ENCODE peak calls at places on chromosomes 3 and 15, in four cellular contexts. L is progenitor cell of endocrine pancreas, U is heart left ventricle, B is fibroblast of villous mesenchyme. N is an unnamed sample.

GRCh38 chr3:186257866-186258265 is 104.2 kb downstream of the DGKG start:
- DNase-seq in L (no peak), B (no peak), U (no peak), N (no peak)

GRCh38 chr3:131218196-131218595 is 163.4 kb upstream of the NUDT16 start:
- DNase-seq in B (no peak), U (no peak), L (no peak), N (no peak)

GRCh38 chr15:99103279-99103678 is 1.6 kb upstream of the SYNM start:
- DNase-seq in B (no peak), L (no peak), U (no peak), N (no peak)

GRCh38 chr3:184568918-184569829 is 7.6 kb downstream of the EPHB3 start:
- DNase-seq in L (no peak), U (peak), B (peak), N (peak)

GRCh38 chr15:90367578-90367977 is 15.5 kb downstream of the ZNF774 start:
- DNase-seq in B (peak), L (no peak), U (no peak), N (no peak)

GRCh38 chr3:84224262-84224661 is 734.5 kb upstream of the CADM2 start:
- DNase-seq in L (no peak), U (no peak), B (no peak), N (no peak)

GRCh38 chr15:76565366-76565765 is 228.8 kb downstream of the ISL2 start:
- DNase-seq in B (peak), L (no peak), U (no peak), N (no peak)

GRCh38 chr15:88989578-88989977 is 76.4 kb upstream of the MFGE8 start:
- DNase-seq in L (no peak), U (no peak), B (peak), N (no peak)

GRCh38 chr3:14634763-14635400 is 16.7 kb upstream of the CCDC174 start:
- DNase-seq in L (no peak), U (no peak), B (no peak), N (no peak)

GRCh38 chr3:194304186-194304917 is 46.8 kb downstream of the CPN2 start:
- DNase-seq in U (peak), B (no peak), L (no peak), N (no peak)

GRCh38 chr3:126117786-126118185 is 33.9 kb upstream of the SLC41A3 start:
- DNase-seq in L (peak), U (no peak), B (no peak), N (no peak)

GRCh38 chr15:39586387-39587171 is 5.7 kb downstream of the THBS1 start:
- DNase-seq in L (no peak), B (peak), U (no peak), N (no peak)

GRCh38 chr3:107987036-107987557 is 103.7 kb downstream of the CD47 start:
- DNase-seq in B (peak), L (no peak), U (peak), N (no peak)

GRCh38 chr3:62186967-62187366 is 186.4 kb downstream of the FEZF2 start:
- DNase-seq in U (no peak), B (peak), L (no peak), N (no peak)

GRCh38 chr15:83843511-83843910 is 189.6 kb downstream of the ADAMTSL3 start:
- DNase-seq in B (no peak), L (no peak), U (peak), N (no peak)

GRCh38 chr3:61804782-61805181 is 243.4 kb downstream of the PTPRG start:
- DNase-seq in U (no peak), B (no peak), L (no peak), N (no peak)

DNA sequence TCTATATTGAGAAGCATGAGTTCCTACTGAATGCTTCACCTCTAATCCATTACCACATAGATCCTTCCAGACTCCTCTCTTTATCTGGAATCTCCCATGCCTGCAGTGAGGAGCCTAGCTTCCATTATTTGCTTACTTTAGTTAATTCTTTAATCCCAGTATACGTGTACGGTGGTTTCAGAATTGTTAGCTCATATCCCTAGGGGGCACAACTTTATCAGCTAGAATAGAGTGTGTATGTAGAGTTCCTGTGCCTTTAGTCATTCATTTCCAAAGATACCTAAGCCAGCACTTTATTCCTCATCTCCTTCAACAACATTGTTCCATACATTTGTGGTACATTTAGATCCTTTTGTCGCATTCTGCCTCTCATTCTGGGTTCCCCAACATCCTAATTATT is 226.0 kb downstream of the TJP1 start:
- DNase-seq in B (peak), U (no peak), L (no peak), N (no peak)
- TF ChIP-seq CTCF in B (peak), U (no peak), L (no peak), N (no peak)

GRCh38 chr15:57635300-57635944 is 43.7 kb downstream of the MYZAP start:
- DNase-seq in B (no peak), L (no peak), U (peak), N (no peak)
- TF ChIP-seq CTCF in B (no peak), L (no peak), U (peak), N (no peak)

GRCh38 chr3:12841085-12841969 is at the start of gene RPL32:
- DNase-seq in L (peak), U (peak), B (peak), N (peak)

GRCh38 chr3:12842469-12842868 is 1.1 kb upstream of the RPL32 start:
- DNase-seq in L (no peak), B (no peak), U (no peak), N (no peak)

GRCh38 chr3:12838179-12838965 is 3.0 kb downstream of the RPL32 start:
- DNase-seq in B (no peak), U (no peak), L (no peak), N (no peak)

GRCh38 chr3:12840591-12841084 is 727 bp downstream of the RPL32 start:
- DNase-seq in U (no peak), L (no peak), B (peak), N (no peak)

DNA sequence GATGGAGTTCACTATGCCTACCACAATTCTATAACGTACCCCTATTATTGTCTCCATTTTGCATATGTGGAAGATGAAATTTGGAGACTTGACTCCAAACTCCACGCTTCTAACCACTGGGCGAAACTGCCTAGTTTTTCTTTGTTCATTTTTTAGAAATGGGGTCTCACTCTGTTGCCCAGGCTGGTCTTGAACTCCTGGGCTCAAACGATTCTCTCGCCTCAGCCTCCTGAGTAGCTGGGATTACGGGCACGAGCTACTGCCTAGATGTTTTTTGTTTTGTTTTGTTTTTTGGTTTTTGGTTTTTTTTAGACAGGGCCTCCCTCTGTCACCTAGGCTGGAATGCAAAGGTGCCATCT is 584 bp upstream of the RPL32 start:
- DNase-seq in U (no peak), B (no peak), L (no peak), N (no peak)
- TF ChIP-seq CTCF in U (no peak), B (no peak), L (peak), N (peak)

GRCh38 chr3:33636125-33636855 is 81.8 kb downstream of the CLASP2 start:
- DNase-seq in U (no peak), B (peak), L (no peak), N (no peak)
- TF ChIP-seq CTCF in U (peak), B (peak), L (peak), N (peak)

GRCh38 chr3:128847631-128848370 is 31.6 kb upstream of the ACAD9 start:
- DNase-seq in B (no peak), L (no peak), U (no peak), N (no peak)

GRCh38 chr3:128844502-128844901 is 34.9 kb upstream of the ACAD9 start:
- DNase-seq in L (no peak), B (no peak), U (no peak), N (no peak)

GRCh38 chr3:128845695-128846491 is 33.5 kb upstream of the ACAD9 start:
- DNase-seq in B (peak), L (peak), U (peak), N (peak)

GRCh38 chr3:128846501-128846900 is 32.9 kb upstream of the ACAD9 start:
- DNase-seq in U (no peak), B (no peak), L (no peak), N (no peak)

DNA sequence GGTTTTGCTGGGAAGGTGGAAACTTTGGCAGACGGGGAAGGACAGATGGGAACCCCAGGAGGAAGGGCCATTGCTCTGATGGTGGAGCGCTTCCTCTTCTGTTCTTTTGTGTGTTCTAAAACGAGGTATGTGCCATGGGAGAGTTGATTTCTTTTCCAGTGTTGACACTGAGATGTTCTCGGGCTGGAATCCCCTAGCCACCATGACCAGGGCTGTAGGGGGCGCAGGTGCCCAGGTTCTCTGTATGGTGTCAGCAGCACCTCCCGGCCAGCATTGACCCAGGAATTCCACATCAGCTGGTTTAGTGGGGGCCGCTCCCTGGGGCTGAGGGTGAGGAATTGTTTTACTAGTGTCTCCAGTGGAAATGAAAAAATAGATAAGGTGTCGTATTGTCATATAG is 34.3 kb upstream of the ACAD9 start:
- DNase-seq in L (no peak), B (no peak), U (no peak), N (peak)
- TF ChIP-seq CTCF in L (peak), B (peak), U (no peak), N (no peak)

GRCh38 chr3:152961323-152961722 is 126.4 kb downstream of the P2RY1 start:
- DNase-seq in U (no peak), L (no peak), B (peak), N (no peak)
- TF ChIP-seq CTCF in U (peak), L (peak), B (peak), N (peak)

GRCh38 chr15:86135030-86135429 is 55.4 kb downstream of the AGBL1 start:
- DNase-seq in U (peak), L (no peak), B (no peak), N (no peak)

GRCh38 chr15:86138798-86139197 is 59.1 kb downstream of the AGBL1 start:
- DNase-seq in L (no peak), U (no peak), B (no peak), N (no peak)

GRCh38 chr15:86139828-86140227 is 60.2 kb downstream of the AGBL1 start:
- DNase-seq in L (peak), B (no peak), U (no peak), N (peak)
- TF ChIP-seq CTCF in L (peak), B (peak), U (no peak), N (peak)

GRCh38 chr3:127288921-127289645 is 1.2 kb upstream of the PRR20G start:
- DNase-seq in B (no peak), L (no peak), U (no peak), N (no peak)
- TF ChIP-seq CTCF in B (no peak), L (no peak), U (no peak), N (no peak)

GRCh38 chr3:149763565-149763964 is 11.3 kb upstream of the COMMD2 start:
- DNase-seq in L (no peak), B (no peak), U (no peak), N (no peak)

GRCh38 chr3:149768704-149769103 is 16.4 kb upstream of the COMMD2 start:
- DNase-seq in U (no peak), B (no peak), L (no peak), N (no peak)

GRCh38 chr3:149767720-149768119 is 15.4 kb upstream of the COMMD2 start:
- DNase-seq in B (no peak), L (no peak), U (no peak), N (no peak)

GRCh38 chr3:149764302-149764701 is 12.0 kb upstream of the COMMD2 start:
- DNase-seq in L (no peak), U (no peak), B (no peak), N (no peak)

GRCh38 chr3:149765762-149766334 is 13.6 kb upstream of the COMMD2 start:
- DNase-seq in B (peak), U (no peak), L (no peak), N (no peak)
- TF ChIP-seq CTCF in B (peak), U (no peak), L (peak), N (peak)

DNA sequence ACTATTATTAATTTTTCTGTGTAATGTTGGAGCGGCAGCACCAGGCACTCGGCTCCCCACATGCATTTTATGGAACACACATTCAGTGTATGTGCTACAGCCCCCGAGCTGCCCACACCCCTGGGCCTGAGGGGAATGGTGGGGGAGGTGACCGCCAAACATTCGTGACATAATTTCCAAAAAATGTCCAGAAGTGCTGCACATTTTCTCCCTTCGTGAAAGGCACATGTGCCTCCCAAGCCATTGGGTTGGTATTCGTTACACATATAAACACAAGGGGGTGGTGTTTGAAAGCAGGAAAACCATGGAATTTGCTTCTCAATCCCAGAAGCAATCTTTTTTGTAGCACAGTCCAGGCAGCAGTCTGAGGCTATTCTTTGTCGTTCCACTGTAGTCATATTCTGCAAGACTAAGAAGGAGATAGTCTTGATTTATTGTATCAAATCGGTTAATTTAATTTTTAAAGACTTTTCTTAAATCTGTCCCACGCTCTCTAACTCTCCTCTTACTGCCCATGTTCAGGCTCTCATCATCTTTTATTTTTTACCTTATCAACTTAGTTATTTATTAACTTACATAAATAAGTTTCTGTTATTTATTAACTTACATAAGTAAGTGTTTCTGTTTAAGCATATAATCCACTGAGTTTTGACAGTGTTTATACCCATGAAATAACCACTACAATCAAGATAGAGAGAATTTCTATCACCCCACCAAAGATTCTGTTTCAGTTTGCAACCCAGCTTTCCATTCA is 39.2 kb upstream of the POLR2M start:
- DNase-seq in U (no peak), B (peak), L (no peak), N (no peak)
- TF ChIP-seq CTCF in U (peak), B (peak), L (peak), N (peak)